ENCODE peak calls at places on chromosome 13, in nine cellular contexts. A, C, E, I, D, S, Q, N and U are unnamed samples.

GRCh38 chr13:41457589-41458186 is 338 bp downstream of the RGCC start:
- DNase-seq in E (no peak), Q (peak), A (no peak), D (peak), I (peak), C (no peak), S (peak), N (no peak), U (peak)

GRCh38 chr13:35927554-35927953 is 203.6 kb downstream of the DCLK1 start:
- DNase-seq in Q (no peak), A (peak), N (no peak), I (peak), D (peak), C (peak), E (peak), S (peak), U (no peak)

GRCh38 chr13:94959616-94960015 is 247.3 kb upstream of the SOX21 start:
- DNase-seq in S (no peak), E (no peak), A (no peak), Q (no peak), C (no peak), D (no peak), N (no peak), I (no peak), U (no peak)

GRCh38 chr13:23763328-23763727 is 125.9 kb downstream of the MIPEP start:
- DNase-seq in D (no peak), N (no peak), S (no peak), Q (no peak), E (no peak), A (no peak), C (no peak), I (no peak), U (no peak)

GRCh38 chr13:27012482-27013197 is 159.0 kb downstream of the USP12 start:
- DNase-seq in I (no peak), D (peak), E (no peak), C (peak), A (peak), Q (no peak), S (no peak), N (peak), U (peak)

GRCh38 chr13:51785592-51786424 is 18.2 kb downstream of the DHRS12 start:
- DNase-seq in C (peak), S (peak), Q (peak), N (no peak), A (peak), D (no peak), E (no peak), I (peak), U (peak)

GRCh38 chr13:24865158-24865557 is 101.2 kb downstream of the RNF17 start:
- DNase-seq in I (no peak), S (no peak), E (no peak), Q (no peak), A (peak), N (peak), D (peak), C (no peak), U (no peak)

GRCh38 chr13:31073859-31074718 is 87.6 kb downstream of the HSPH1 start:
- DNase-seq in E (no peak), D (peak), A (peak), Q (no peak), C (peak), I (peak), S (no peak), N (no peak), U (no peak)

GRCh38 chr13:110400786-110401533 is 93.9 kb downstream of the COL4A2 start:
- DNase-seq in A (peak), Q (no peak), I (no peak), D (peak), C (peak), S (no peak), N (no peak), E (no peak), U (no peak)

GRCh38 chr13:50248537-50249521 is 233.6 kb downstream of the KCNRG start:
- DNase-seq in S (no peak), C (no peak), D (no peak), I (no peak), A (no peak), E (no peak), N (no peak), Q (no peak), U (no peak)

GRCh38 chr13:20438801-20439200 is 86.9 kb downstream of the CRYL1 start:
- DNase-seq in I (no peak), N (no peak), Q (no peak), A (no peak), C (peak), S (no peak), E (no peak), D (no peak), U (no peak)

GRCh38 chr13:52104624-52105023 is 24.2 kb downstream of the NEK5 start:
- DNase-seq in D (peak), A (no peak), E (no peak), C (no peak), I (no peak), Q (no peak), S (no peak), N (no peak), U (no peak)

GRCh38 chr13:50377726-50378270 is 362.6 kb downstream of the KCNRG start:
- DNase-seq in S (no peak), N (no peak), A (no peak), Q (no peak), E (no peak), D (no peak), I (no peak), C (no peak), U (no peak)

GRCh38 chr13:62626771-62627170 is 1211.1 kb upstream of the PCDH20 start:
- DNase-seq in A (no peak), N (peak), I (peak), C (no peak), E (no peak), Q (no peak), S (no peak), D (no peak), U (peak)

GRCh38 chr13:108115739-108116138 is 99.6 kb downstream of the LIG4 start:
- DNase-seq in E (no peak), Q (no peak), C (no peak), A (no peak), I (no peak), N (no peak), S (no peak), D (no peak), U (no peak)

GRCh38 chr13:79392882-79393563 is 13.0 kb downstream of the RBM26 start:
- DNase-seq in C (peak), Q (no peak), E (peak), D (no peak), S (no peak), I (no peak), A (peak), N (peak), U (no peak)

DNA sequence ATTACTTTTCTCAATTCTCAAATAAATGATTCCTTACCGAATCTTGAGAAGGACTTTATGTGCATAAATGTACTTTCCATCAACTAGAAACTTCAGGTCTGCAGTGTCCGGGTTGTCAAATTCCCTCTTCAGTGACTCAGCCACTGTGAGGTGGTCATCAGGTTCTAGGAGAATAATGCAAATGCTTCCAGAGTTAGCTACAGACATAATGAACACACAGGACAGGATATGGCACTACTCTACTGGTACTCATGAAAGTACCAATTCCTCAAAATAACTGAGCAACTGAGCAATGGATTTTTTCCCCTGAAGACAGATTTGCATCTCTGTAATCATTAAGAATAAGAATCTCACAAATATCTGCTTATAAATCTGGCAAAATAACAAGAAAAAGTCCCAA is 31.2 kb downstream of the RCBTB2 start:
- DNase-seq in S (no peak), Q (no peak), I (no peak), A (no peak), C (peak), D (no peak), N (peak), E (no peak), U (no peak)
- H3K9ac ChIP-seq in S (no peak), Q (no peak), I (no peak), A (no peak), C (no peak), D (no peak), N (no peak), E (no peak), U (no peak)

GRCh38 chr13:77915676-77916075 is 3.0 kb downstream of the EDNRB start:
- DNase-seq in C (no peak), D (no peak), S (no peak), E (no peak), I (no peak), N (no peak), Q (no peak), A (no peak), U (no peak)

GRCh38 chr13:77918391-77919261 is at the start of gene EDNRB:
- DNase-seq in E (peak), S (peak), A (peak), Q (peak), I (peak), C (peak), D (peak), N (no peak), U (peak)

GRCh38 chr13:77925616-77926015 is 7.0 kb upstream of the EDNRB start:
- DNase-seq in I (no peak), Q (no peak), D (no peak), A (no peak), N (no peak), S (no peak), E (no peak), C (no peak), U (no peak)

GRCh38 chr13:77916481-77916880 is 2.1 kb downstream of the EDNRB start:
- DNase-seq in E (no peak), S (no peak), A (peak), D (no peak), N (no peak), C (peak), I (no peak), Q (no peak), U (no peak)

DNA sequence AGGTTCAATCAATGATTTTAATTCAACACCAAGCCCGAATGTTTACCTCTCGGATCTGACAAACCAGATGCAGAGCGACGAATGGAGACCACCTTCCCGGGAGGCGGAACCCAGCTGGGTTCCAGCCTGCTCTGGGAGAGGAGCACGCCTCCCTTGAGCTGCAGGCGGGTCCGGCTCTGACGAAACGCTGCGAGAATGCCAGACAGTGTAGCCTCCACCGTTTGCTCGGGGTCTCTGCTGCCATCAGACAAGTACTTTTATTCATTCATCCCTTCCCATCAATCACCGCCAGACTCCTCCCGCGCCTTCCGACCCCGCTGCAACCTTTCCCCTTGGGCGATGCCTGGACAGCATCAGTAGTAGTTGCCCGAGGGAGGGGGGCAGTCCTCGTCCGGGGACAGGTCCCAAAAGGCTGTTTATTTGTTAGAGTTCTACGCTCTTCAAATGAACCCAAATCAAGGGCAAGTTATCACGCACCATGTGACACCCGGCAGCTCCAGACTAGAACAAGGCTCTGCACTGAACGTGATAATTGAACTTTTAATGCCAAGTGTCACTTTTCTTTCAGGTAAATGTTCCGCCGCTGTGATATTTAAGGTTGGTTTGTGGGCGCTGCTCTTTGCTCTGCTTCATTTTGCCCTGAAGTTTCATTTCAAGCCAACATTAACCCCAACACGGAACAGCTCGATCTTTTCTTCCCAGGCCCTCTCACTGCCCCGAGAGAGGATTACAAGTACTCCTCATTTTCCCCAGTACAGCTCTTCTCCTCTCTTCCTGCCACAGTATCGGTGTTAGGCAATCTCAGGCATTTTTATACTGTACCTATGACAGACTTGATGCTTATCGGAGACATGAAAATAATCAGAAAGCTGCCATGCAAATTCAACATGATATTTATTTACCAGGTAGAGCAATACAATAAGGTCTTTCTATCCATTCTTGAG is 992 bp upstream of the EDNRB start:
- DNase-seq in S (peak), N (no peak), C (peak), D (peak), Q (peak), I (peak), E (peak), A (peak), U (peak)
- H3K4me3 ChIP-seq in S (peak), N (no peak), C (peak), D (peak), Q (peak), I (peak), E (peak), A (peak), U (peak)

DNA sequence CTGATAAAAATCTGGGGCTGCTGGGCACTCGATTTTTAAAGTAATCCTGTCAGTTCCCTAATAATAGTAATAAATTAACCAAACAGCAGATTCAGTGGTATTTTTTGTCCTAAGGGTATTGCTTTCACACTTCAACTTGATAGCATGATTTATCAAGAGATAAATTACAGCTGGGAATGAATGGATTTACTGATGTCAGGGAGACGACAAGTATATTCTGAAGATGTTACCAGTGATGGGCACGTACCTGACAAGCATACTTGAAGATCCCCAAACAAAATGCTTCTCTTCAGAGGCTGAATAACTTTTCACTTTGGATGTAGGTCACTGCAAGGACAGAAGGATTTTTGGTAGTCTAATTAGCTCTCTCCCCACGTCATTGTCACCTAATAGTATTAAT is 82.0 kb downstream of the OLFM4 start:
- DNase-seq in A (no peak), N (no peak), C (no peak), I (no peak), S (no peak), E (no peak), Q (no peak), D (no peak), U (no peak)
- H3K9ac ChIP-seq in A (no peak), N (no peak), C (no peak), I (no peak), S (no peak), E (no peak), Q (no peak), D (no peak), U (no peak)

GRCh38 chr13:74243637-74244526 is 109.7 kb upstream of the KLF12 start:
- DNase-seq in N (peak), Q (no peak), A (peak), I (no peak), S (no peak), E (peak), C (peak), D (peak), U (no peak)

GRCh38 chr13:74250738-74251190 is 116.6 kb upstream of the KLF12 start:
- DNase-seq in Q (peak), D (peak), S (no peak), I (no peak), N (peak), A (peak), C (peak), E (no peak), U (no peak)

GRCh38 chr13:74251778-74252519 is 117.7 kb upstream of the KLF12 start:
- DNase-seq in E (no peak), C (no peak), Q (no peak), S (no peak), D (no peak), I (no peak), A (no peak), N (peak), U (no peak)

GRCh38 chr13:74248477-74248876 is 114.3 kb upstream of the KLF12 start:
- DNase-seq in I (no peak), Q (no peak), N (no peak), S (no peak), E (no peak), D (no peak), A (no peak), C (no peak), U (no peak)

GRCh38 chr13:74246398-74246975 is 112.3 kb upstream of the KLF12 start:
- DNase-seq in Q (no peak), D (no peak), E (peak), N (no peak), A (no peak), I (no peak), S (no peak), C (peak), U (no peak)
- H3K4me3 ChIP-seq in Q (no peak), D (peak), E (no peak), N (no peak), A (peak), I (no peak), S (no peak), C (no peak), U (no peak)